ENCODE peak calls at places on chromosomes 11 and 22, in six cellular contexts. One of them, this sample, is unnamed.

GRCh38 chr11:70661763-70662501 is 263.6 kb downstream of the CTTN start:
- DNase-seq in body of pancreas: no peak
- DNase-seq in CD8-positive, alpha-beta memory T cell: no peak
- DNase-seq in neural progenitor cell: peak; percentile 72
- DNase-seq in esophagus squamous epithelium: no peak
- DNase-seq in stomach: no peak
- DNase-seq in this sample: no peak

GRCh38 chr11:57358543-57358961 is 20.4 kb downstream of the P2RX3 start:
- DNase-seq in body of pancreas: no peak
- DNase-seq in CD8-positive, alpha-beta memory T cell: no peak
- DNase-seq in neural progenitor cell: no peak
- DNase-seq in esophagus squamous epithelium: no peak
- DNase-seq in stomach: no peak
- DNase-seq in this sample: no peak

GRCh38 chr22:17939011-17939410 is 85.3 kb downstream of the MICAL3 start:
- DNase-seq in body of pancreas: no peak
- DNase-seq in CD8-positive, alpha-beta memory T cell: no peak
- DNase-seq in neural progenitor cell: no peak
- DNase-seq in esophagus squamous epithelium: no peak
- DNase-seq in stomach: no peak
- DNase-seq in this sample: no peak

GRCh38 chr11:117387992-117388765 is 60.5 kb downstream of the CEP164 start:
- DNase-seq in body of pancreas: no peak
- DNase-seq in CD8-positive, alpha-beta memory T cell: no peak
- DNase-seq in neural progenitor cell: no peak
- DNase-seq in esophagus squamous epithelium: no peak
- DNase-seq in stomach: no peak
- DNase-seq in this sample: no peak

GRCh38 chr11:122197055-122197987 is 81.3 kb upstream of the BLID start:
- DNase-seq in body of pancreas: no peak
- DNase-seq in CD8-positive, alpha-beta memory T cell: no peak
- DNase-seq in neural progenitor cell: no peak
- DNase-seq in esophagus squamous epithelium: no peak
- DNase-seq in stomach: no peak
- DNase-seq in this sample: no peak

GRCh38 chr22:36010090-36010489 is 18.5 kb downstream of the RBFOX2 start:
- DNase-seq in body of pancreas: peak; percentile 70
- DNase-seq in CD8-positive, alpha-beta memory T cell: no peak
- DNase-seq in neural progenitor cell: peak; percentile 86
- DNase-seq in esophagus squamous epithelium: no peak
- DNase-seq in stomach: no peak
- DNase-seq in this sample: no peak

GRCh38 chr22:43295173-43295572 is 48.0 kb downstream of the SCUBE1 start:
- DNase-seq in body of pancreas: no peak
- DNase-seq in CD8-positive, alpha-beta memory T cell: no peak
- DNase-seq in neural progenitor cell: no peak
- DNase-seq in esophagus squamous epithelium: no peak
- DNase-seq in stomach: no peak
- DNase-seq in this sample: no peak

GRCh38 chr11:23233075-23233474 is 372.8 kb upstream of the CCDC179 start:
- DNase-seq in body of pancreas: no peak
- DNase-seq in CD8-positive, alpha-beta memory T cell: no peak
- DNase-seq in neural progenitor cell: no peak
- DNase-seq in esophagus squamous epithelium: no peak
- DNase-seq in stomach: no peak
- DNase-seq in this sample: no peak

GRCh38 chr11:1083621-1084551 is 9.2 kb downstream of the MUC2 start:
- DNase-seq in body of pancreas: no peak
- DNase-seq in CD8-positive, alpha-beta memory T cell: no peak
- DNase-seq in neural progenitor cell: no peak
- DNase-seq in esophagus squamous epithelium: no peak
- DNase-seq in stomach: no peak
- DNase-seq in this sample: no peak

GRCh38 chr11:19931141-19931767 is 218.6 kb downstream of the NAV2 start:
- DNase-seq in body of pancreas: no peak
- DNase-seq in CD8-positive, alpha-beta memory T cell: no peak
- DNase-seq in neural progenitor cell: peak; percentile 65
- DNase-seq in esophagus squamous epithelium: no peak
- DNase-seq in stomach: no peak
- DNase-seq in this sample: no peak

GRCh38 chr11:132632641-132633124 is 899.6 kb downstream of the OPCML start:
- DNase-seq in body of pancreas: no peak
- DNase-seq in CD8-positive, alpha-beta memory T cell: no peak
- DNase-seq in neural progenitor cell: no peak
- DNase-seq in esophagus squamous epithelium: no peak
- DNase-seq in stomach: no peak
- DNase-seq in this sample: no peak

GRCh38 chr11:90246468-90246867 is 23.6 kb upstream of the CHORDC1 start:
- DNase-seq in body of pancreas: no peak
- DNase-seq in CD8-positive, alpha-beta memory T cell: no peak
- DNase-seq in neural progenitor cell: no peak
- DNase-seq in esophagus squamous epithelium: no peak
- DNase-seq in stomach: no peak
- DNase-seq in this sample: no peak

GRCh38 chr11:27440090-27440489 is 32.5 kb downstream of the LGR4 start:
- DNase-seq in body of pancreas: no peak
- DNase-seq in CD8-positive, alpha-beta memory T cell: no peak
- DNase-seq in neural progenitor cell: no peak
- DNase-seq in esophagus squamous epithelium: no peak
- DNase-seq in stomach: no peak
- DNase-seq in this sample: no peak

GRCh38 chr11:118631510-118631909 is 24.1 kb downstream of the PHLDB1 start:
- DNase-seq in body of pancreas: no peak
- DNase-seq in CD8-positive, alpha-beta memory T cell: no peak
- DNase-seq in neural progenitor cell: no peak
- DNase-seq in esophagus squamous epithelium: no peak
- DNase-seq in stomach: no peak
- DNase-seq in this sample: no peak

GRCh38 chr22:17475318-17476212 is 87.7 kb upstream of the SLC25A18 start:
- DNase-seq in body of pancreas: no peak
- DNase-seq in CD8-positive, alpha-beta memory T cell: no peak
- DNase-seq in neural progenitor cell: peak; percentile 85
- DNase-seq in esophagus squamous epithelium: no peak
- DNase-seq in stomach: no peak
- DNase-seq in this sample: peak; percentile 58

GRCh38 chr11:45022294-45023064 is 71.8 kb upstream of the TP53I11 start:
- DNase-seq in body of pancreas: no peak
- DNase-seq in CD8-positive, alpha-beta memory T cell: no peak
- DNase-seq in neural progenitor cell: no peak
- DNase-seq in esophagus squamous epithelium: no peak
- DNase-seq in stomach: no peak
- DNase-seq in this sample: no peak

GRCh38 chr11:75241906-75242644 is 1.5 kb downstream of the TPBGL start:
- DNase-seq in body of pancreas: no peak
- DNase-seq in CD8-positive, alpha-beta memory T cell: no peak
- DNase-seq in neural progenitor cell: no peak
- DNase-seq in esophagus squamous epithelium: no peak
- DNase-seq in stomach: peak; percentile 11
- DNase-seq in this sample: no peak

GRCh38 chr11:72618801-72619200 is 55.4 kb downstream of the PDE2A start:
- DNase-seq in body of pancreas: no peak
- DNase-seq in CD8-positive, alpha-beta memory T cell: no peak
- DNase-seq in neural progenitor cell: no peak
- DNase-seq in esophagus squamous epithelium: no peak
- DNase-seq in stomach: no peak
- DNase-seq in this sample: no peak

GRCh38 chr11:5348516-5349194 is 2.7 kb upstream of the OR51B6 start:
- DNase-seq in body of pancreas: no peak
- DNase-seq in CD8-positive, alpha-beta memory T cell: no peak
- DNase-seq in neural progenitor cell: no peak
- DNase-seq in esophagus squamous epithelium: no peak
- DNase-seq in stomach: no peak
- DNase-seq in this sample: no peak

GRCh38 chr22:20982563-20982882 is 426 bp downstream of the LZTR1 start:
- DNase-seq in body of pancreas: no peak
- DNase-seq in CD8-positive, alpha-beta memory T cell: no peak
- DNase-seq in neural progenitor cell: no peak
- DNase-seq in esophagus squamous epithelium: no peak
- DNase-seq in stomach: no peak
- DNase-seq in this sample: no peak

GRCh38 chr11:21988477-21988876 is 204.4 kb upstream of the ANO5 start:
- DNase-seq in body of pancreas: no peak
- DNase-seq in CD8-positive, alpha-beta memory T cell: no peak
- DNase-seq in neural progenitor cell: no peak
- DNase-seq in esophagus squamous epithelium: no peak
- DNase-seq in stomach: no peak
- DNase-seq in this sample: no peak

GRCh38 chr22:34897126-34897525 is 168.8 kb upstream of the ISX start:
- DNase-seq in body of pancreas: no peak
- DNase-seq in CD8-positive, alpha-beta memory T cell: no peak
- DNase-seq in neural progenitor cell: no peak
- DNase-seq in esophagus squamous epithelium: no peak
- DNase-seq in stomach: no peak
- DNase-seq in this sample: no peak

GRCh38 chr11:1478544-1478943 is 8.0 kb downstream of the MOB2 start:
- DNase-seq in body of pancreas: no peak
- DNase-seq in CD8-positive, alpha-beta memory T cell: no peak
- DNase-seq in neural progenitor cell: no peak
- DNase-seq in esophagus squamous epithelium: no peak
- DNase-seq in stomach: no peak
- DNase-seq in this sample: no peak

GRCh38 chr11:20293992-20294391 is 69.5 kb upstream of the HTATIP2 start:
- DNase-seq in body of pancreas: no peak
- DNase-seq in CD8-positive, alpha-beta memory T cell: no peak
- DNase-seq in neural progenitor cell: no peak
- DNase-seq in esophagus squamous epithelium: no peak
- DNase-seq in stomach: no peak
- DNase-seq in this sample: no peak

GRCh38 chr11:110434952-110435779 is 5.4 kb downstream of the FDX1 start:
- DNase-seq in body of pancreas: peak; percentile 63
- DNase-seq in CD8-positive, alpha-beta memory T cell: no peak
- DNase-seq in neural progenitor cell: no peak
- DNase-seq in esophagus squamous epithelium: no peak
- DNase-seq in stomach: peak; percentile 66
- DNase-seq in this sample: no peak

GRCh38 chr11:68932933-68933577 is 29.4 kb downstream of the IGHMBP2 start:
- DNase-seq in body of pancreas: no peak
- DNase-seq in CD8-positive, alpha-beta memory T cell: no peak
- DNase-seq in neural progenitor cell: no peak
- DNase-seq in esophagus squamous epithelium: no peak
- DNase-seq in stomach: no peak
- DNase-seq in this sample: no peak

GRCh38 chr11:74319139-74319538 is 7.7 kb upstream of the P4HA3 start:
- DNase-seq in body of pancreas: no peak
- DNase-seq in CD8-positive, alpha-beta memory T cell: no peak
- DNase-seq in neural progenitor cell: no peak
- DNase-seq in esophagus squamous epithelium: no peak
- DNase-seq in stomach: no peak
- DNase-seq in this sample: no peak

GRCh38 chr11:114166897-114167323 is 107.4 kb downstream of the ZBTB16 start:
- DNase-seq in body of pancreas: no peak
- DNase-seq in CD8-positive, alpha-beta memory T cell: no peak
- DNase-seq in neural progenitor cell: no peak
- DNase-seq in esophagus squamous epithelium: no peak
- DNase-seq in stomach: no peak
- DNase-seq in this sample: peak; percentile 41

GRCh38 chr22:47197735-47198500 is 435.5 kb downstream of the TBC1D22A start:
- DNase-seq in body of pancreas: peak; percentile 11
- DNase-seq in CD8-positive, alpha-beta memory T cell: no peak
- DNase-seq in neural progenitor cell: no peak
- DNase-seq in esophagus squamous epithelium: no peak
- DNase-seq in stomach: peak; percentile 20
- DNase-seq in this sample: no peak

GRCh38 chr22:20153945-20154344 is 3.1 kb upstream of the CCDC188 start:
- DNase-seq in body of pancreas: no peak
- DNase-seq in CD8-positive, alpha-beta memory T cell: no peak
- DNase-seq in neural progenitor cell: peak; percentile 62
- DNase-seq in esophagus squamous epithelium: no peak
- DNase-seq in stomach: no peak
- DNase-seq in this sample: no peak

GRCh38 chr11:118901494-118902335 is 18.0 kb downstream of the CXCR5 start:
- DNase-seq in body of pancreas: peak; percentile 17
- DNase-seq in CD8-positive, alpha-beta memory T cell: no peak
- DNase-seq in neural progenitor cell: no peak
- DNase-seq in esophagus squamous epithelium: no peak
- DNase-seq in stomach: no peak
- DNase-seq in this sample: no peak

GRCh38 chr22:19060356-19061009 is 61.7 kb downstream of the DGCR2 start:
- DNase-seq in body of pancreas: peak; percentile 9
- DNase-seq in CD8-positive, alpha-beta memory T cell: no peak
- DNase-seq in neural progenitor cell: no peak
- DNase-seq in esophagus squamous epithelium: no peak
- DNase-seq in stomach: no peak
- DNase-seq in this sample: no peak

GRCh38 chr11:21514298-21514697 is 678.6 kb upstream of the ANO5 start:
- DNase-seq in body of pancreas: peak; percentile 20
- DNase-seq in CD8-positive, alpha-beta memory T cell: no peak
- DNase-seq in neural progenitor cell: peak; percentile 27
- DNase-seq in esophagus squamous epithelium: no peak
- DNase-seq in stomach: no peak
- DNase-seq in this sample: peak; percentile 20

GRCh38 chr22:49999901-50000586 is 12.5 kb downstream of the IL17REL start:
- DNase-seq in body of pancreas: no peak
- DNase-seq in CD8-positive, alpha-beta memory T cell: no peak
- DNase-seq in neural progenitor cell: no peak
- DNase-seq in esophagus squamous epithelium: no peak
- DNase-seq in stomach: no peak
- DNase-seq in this sample: no peak
- H3K4me3 ChIP-seq in body of pancreas: no peak overlapping the region
- H3K4me3 ChIP-seq in CD8-positive, alpha-beta memory T cell: no peak overlapping the region
- H3K4me3 ChIP-seq in neural progenitor cell: peak overlapping the region; percentile 45
- H3K4me3 ChIP-seq in esophagus squamous epithelium: no peak overlapping the region
- H3K4me3 ChIP-seq in stomach: peak overlapping the region; percentile 39
- H3K4me3 ChIP-seq in this sample: peak overlapping the region; percentile 33

GRCh38 chr11:103898065-103898464 is 138.4 kb upstream of the DDI1 start:
- DNase-seq in body of pancreas: no peak
- DNase-seq in CD8-positive, alpha-beta memory T cell: no peak
- DNase-seq in neural progenitor cell: no peak
- DNase-seq in esophagus squamous epithelium: no peak
- DNase-seq in stomach: no peak
- DNase-seq in this sample: no peak
- H3K4me3 ChIP-seq in body of pancreas: no peak overlapping the region
- H3K4me3 ChIP-seq in CD8-positive, alpha-beta memory T cell: no peak overlapping the region
- H3K4me3 ChIP-seq in neural progenitor cell: no peak overlapping the region
- H3K4me3 ChIP-seq in esophagus squamous epithelium: no peak overlapping the region
- H3K4me3 ChIP-seq in stomach: no peak overlapping the region
- H3K4me3 ChIP-seq in this sample: no peak overlapping the region

GRCh38 chr11:11844272-11844671 is 2.5 kb downstream of the USP47 start:
- DNase-seq in body of pancreas: no peak
- DNase-seq in CD8-positive, alpha-beta memory T cell: no peak
- DNase-seq in neural progenitor cell: no peak
- DNase-seq in esophagus squamous epithelium: no peak
- DNase-seq in stomach: no peak
- DNase-seq in this sample: no peak
- H3K4me3 ChIP-seq in body of pancreas: no peak overlapping the region
- H3K4me3 ChIP-seq in CD8-positive, alpha-beta memory T cell: peak overlapping the region; percentile 52
- H3K4me3 ChIP-seq in neural progenitor cell: peak overlapping the region; percentile 79
- H3K4me3 ChIP-seq in esophagus squamous epithelium: peak overlapping the region; percentile 82
- H3K4me3 ChIP-seq in stomach: peak overlapping the region; percentile 66
- H3K4me3 ChIP-seq in this sample: peak overlapping the region; percentile 86

DNA sequence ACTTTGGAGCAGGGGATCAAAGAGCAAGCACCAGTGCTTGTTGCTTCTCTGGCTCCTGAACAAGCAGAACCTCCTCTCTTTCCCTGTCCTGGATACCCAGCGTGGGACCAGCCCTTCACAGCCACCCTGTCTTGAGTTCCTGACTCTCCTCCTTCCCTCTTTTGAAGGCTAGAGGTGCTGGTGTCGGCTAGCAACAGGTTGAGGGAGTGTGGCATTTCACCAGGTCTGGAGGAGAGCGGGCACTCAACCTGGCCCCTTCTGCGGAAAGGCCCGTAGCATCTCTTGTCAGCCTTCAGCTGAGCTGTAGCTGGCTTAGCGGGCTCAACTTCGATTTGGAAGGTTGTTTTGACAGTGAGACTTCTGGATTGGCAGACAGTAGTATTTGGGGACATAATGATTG is 26.6 kb downstream of the RCOR2 start:
- DNase-seq in body of pancreas: no peak
- DNase-seq in CD8-positive, alpha-beta memory T cell: no peak
- DNase-seq in neural progenitor cell: no peak
- DNase-seq in esophagus squamous epithelium: no peak
- DNase-seq in stomach: no peak
- DNase-seq in this sample: no peak
- H3K4me3 ChIP-seq in body of pancreas: no peak overlapping the region
- H3K4me3 ChIP-seq in CD8-positive, alpha-beta memory T cell: no peak overlapping the region
- H3K4me3 ChIP-seq in neural progenitor cell: no peak overlapping the region
- H3K4me3 ChIP-seq in esophagus squamous epithelium: peak overlapping the region; percentile 39
- H3K4me3 ChIP-seq in stomach: peak overlapping the region; percentile 11
- H3K4me3 ChIP-seq in this sample: no peak overlapping the region

This sample was measured in HAP-1.